ENCODE peak calls at places on chromosomes 11 and 22, in ten cellular contexts. One of them, this sample, is unnamed.

GRCh38 chr11:132020001-132020400 is 649.6 kb downstream of the NTM start:
- DNase-seq in activated T-helper 2 cell treated with anti-CD3 and anti-CD28 coated beads, Interferon-gamma antibody, Interleukin-2, Interleukin-4, amounts not matched to agents 10 μg/mL and 5 μg/mL and 100 μg/mL, durations not matched to agents 14 hours and 24 hours and 36 hours: no peak
- DNase-seq in T-helper 9 cell: no peak
- DNase-seq in HT1080: no peak
- DNase-seq in fibroblast of mammary gland: no peak
- DNase-seq in SK-N-SH: no peak
- DNase-seq in Ammon's horn: no peak
- DNase-seq in HCT116: no peak
- DNase-seq in brain microvascular endothelial cell: no peak
- DNase-seq in stimulated activated CD4-positive, alpha-beta T cell treated with anti-CD3 and anti-CD28 coated beads, Interleukin-12 subunit alpha, Interleukin-12 subunit beta, amount 100 ng/mL, for 48 hours: no peak
- DNase-seq in this sample: no peak

GRCh38 chr11:75554258-75555022 is 7.6 kb upstream of the SERPINH1 start:
- DNase-seq in activated T-helper 2 cell treated with anti-CD3 and anti-CD28 coated beads, Interferon-gamma antibody, Interleukin-2, Interleukin-4, amounts not matched to agents 10 μg/mL and 5 μg/mL and 100 μg/mL, durations not matched to agents 14 hours and 24 hours and 36 hours: no peak
- DNase-seq in HT1080: peak; percentile 97
- DNase-seq in brain microvascular endothelial cell: peak; percentile 99
- DNase-seq in T-helper 9 cell: no peak
- DNase-seq in fibroblast of mammary gland: peak; percentile 100
- DNase-seq in SK-N-SH: peak; percentile 96
- DNase-seq in Ammon's horn: peak; percentile 98
- DNase-seq in HCT116: no peak
- DNase-seq in stimulated activated CD4-positive, alpha-beta T cell treated with anti-CD3 and anti-CD28 coated beads, Interleukin-12 subunit alpha, Interleukin-12 subunit beta, amount 100 ng/mL, for 48 hours: no peak
- DNase-seq in this sample: no peak

GRCh38 chr11:15826826-15827225 is 529.5 kb downstream of the SOX6 start:
- DNase-seq in HCT116: peak; percentile 4
- DNase-seq in SK-N-SH: peak; percentile 63
- DNase-seq in activated T-helper 2 cell treated with anti-CD3 and anti-CD28 coated beads, Interferon-gamma antibody, Interleukin-2, Interleukin-4, amounts not matched to agents 10 μg/mL and 5 μg/mL and 100 μg/mL, durations not matched to agents 14 hours and 24 hours and 36 hours: no peak
- DNase-seq in fibroblast of mammary gland: peak; percentile 22
- DNase-seq in HT1080: peak; percentile 48
- DNase-seq in T-helper 9 cell: no peak
- DNase-seq in Ammon's horn: peak; percentile 34
- DNase-seq in brain microvascular endothelial cell: peak; percentile 17
- DNase-seq in stimulated activated CD4-positive, alpha-beta T cell treated with anti-CD3 and anti-CD28 coated beads, Interleukin-12 subunit alpha, Interleukin-12 subunit beta, amount 100 ng/mL, for 48 hours: no peak
- DNase-seq in this sample: no peak

GRCh38 chr11:9069256-9069655 is 22.1 kb downstream of the SCUBE2 start:
- DNase-seq in fibroblast of mammary gland: no peak
- DNase-seq in T-helper 9 cell: no peak
- DNase-seq in stimulated activated CD4-positive, alpha-beta T cell treated with anti-CD3 and anti-CD28 coated beads, Interleukin-12 subunit alpha, Interleukin-12 subunit beta, amount 100 ng/mL, for 48 hours: no peak
- DNase-seq in HT1080: no peak
- DNase-seq in Ammon's horn: no peak
- DNase-seq in HCT116: no peak
- DNase-seq in brain microvascular endothelial cell: no peak
- DNase-seq in SK-N-SH: no peak
- DNase-seq in activated T-helper 2 cell treated with anti-CD3 and anti-CD28 coated beads, Interferon-gamma antibody, Interleukin-2, Interleukin-4, amounts not matched to agents 10 μg/mL and 5 μg/mL and 100 μg/mL, durations not matched to agents 14 hours and 24 hours and 36 hours: no peak
- DNase-seq in this sample: no peak

GRCh38 chr11:126360049-126360446 is 4.6 kb downstream of the ST3GAL4 start:
- DNase-seq in SK-N-SH: no peak
- DNase-seq in HT1080: no peak
- DNase-seq in fibroblast of mammary gland: no peak
- DNase-seq in stimulated activated CD4-positive, alpha-beta T cell treated with anti-CD3 and anti-CD28 coated beads, Interleukin-12 subunit alpha, Interleukin-12 subunit beta, amount 100 ng/mL, for 48 hours: no peak
- DNase-seq in activated T-helper 2 cell treated with anti-CD3 and anti-CD28 coated beads, Interferon-gamma antibody, Interleukin-2, Interleukin-4, amounts not matched to agents 10 μg/mL and 5 μg/mL and 100 μg/mL, durations not matched to agents 14 hours and 24 hours and 36 hours: no peak
- DNase-seq in brain microvascular endothelial cell: no peak
- DNase-seq in HCT116: no peak
- DNase-seq in Ammon's horn: no peak
- DNase-seq in T-helper 9 cell: no peak
- DNase-seq in this sample: peak; percentile 15

GRCh38 chr11:102470257-102470656 is 17.7 kb upstream of the TMEM123 start:
- DNase-seq in T-helper 9 cell: peak; percentile 17
- DNase-seq in HT1080: no peak
- DNase-seq in brain microvascular endothelial cell: no peak
- DNase-seq in fibroblast of mammary gland: no peak
- DNase-seq in activated T-helper 2 cell treated with anti-CD3 and anti-CD28 coated beads, Interferon-gamma antibody, Interleukin-2, Interleukin-4, amounts not matched to agents 10 μg/mL and 5 μg/mL and 100 μg/mL, durations not matched to agents 14 hours and 24 hours and 36 hours: no peak
- DNase-seq in SK-N-SH: no peak
- DNase-seq in HCT116: no peak
- DNase-seq in stimulated activated CD4-positive, alpha-beta T cell treated with anti-CD3 and anti-CD28 coated beads, Interleukin-12 subunit alpha, Interleukin-12 subunit beta, amount 100 ng/mL, for 48 hours: no peak
- DNase-seq in Ammon's horn: no peak
- DNase-seq in this sample: no peak

GRCh38 chr11:18394928-18395734 is 768 bp downstream of the LDHA start:
- DNase-seq in brain microvascular endothelial cell: peak; percentile 7
- DNase-seq in HT1080: no peak
- DNase-seq in Ammon's horn: peak; percentile 42
- DNase-seq in stimulated activated CD4-positive, alpha-beta T cell treated with anti-CD3 and anti-CD28 coated beads, Interleukin-12 subunit alpha, Interleukin-12 subunit beta, amount 100 ng/mL, for 48 hours: no peak
- DNase-seq in T-helper 9 cell: no peak
- DNase-seq in SK-N-SH: peak; percentile 30
- DNase-seq in activated T-helper 2 cell treated with anti-CD3 and anti-CD28 coated beads, Interferon-gamma antibody, Interleukin-2, Interleukin-4, amounts not matched to agents 10 μg/mL and 5 μg/mL and 100 μg/mL, durations not matched to agents 14 hours and 24 hours and 36 hours: no peak
- DNase-seq in HCT116: no peak
- DNase-seq in fibroblast of mammary gland: no peak
- DNase-seq in this sample: no peak

GRCh38 chr11:85854212-85854556 is 999 bp upstream of the CCDC83 start:
- DNase-seq in T-helper 9 cell: no peak
- DNase-seq in Ammon's horn: no peak
- DNase-seq in stimulated activated CD4-positive, alpha-beta T cell treated with anti-CD3 and anti-CD28 coated beads, Interleukin-12 subunit alpha, Interleukin-12 subunit beta, amount 100 ng/mL, for 48 hours: no peak
- DNase-seq in fibroblast of mammary gland: no peak
- DNase-seq in HCT116: no peak
- DNase-seq in brain microvascular endothelial cell: no peak
- DNase-seq in HT1080: no peak
- DNase-seq in activated T-helper 2 cell treated with anti-CD3 and anti-CD28 coated beads, Interferon-gamma antibody, Interleukin-2, Interleukin-4, amounts not matched to agents 10 μg/mL and 5 μg/mL and 100 μg/mL, durations not matched to agents 14 hours and 24 hours and 36 hours: no peak
- DNase-seq in SK-N-SH: no peak
- DNase-seq in this sample: no peak

GRCh38 chr11:119405986-119406385 is 17.0 kb downstream of the THY1 start:
- DNase-seq in activated T-helper 2 cell treated with anti-CD3 and anti-CD28 coated beads, Interferon-gamma antibody, Interleukin-2, Interleukin-4, amounts not matched to agents 10 μg/mL and 5 μg/mL and 100 μg/mL, durations not matched to agents 14 hours and 24 hours and 36 hours: no peak
- DNase-seq in brain microvascular endothelial cell: no peak
- DNase-seq in HT1080: no peak
- DNase-seq in Ammon's horn: no peak
- DNase-seq in stimulated activated CD4-positive, alpha-beta T cell treated with anti-CD3 and anti-CD28 coated beads, Interleukin-12 subunit alpha, Interleukin-12 subunit beta, amount 100 ng/mL, for 48 hours: no peak
- DNase-seq in SK-N-SH: no peak
- DNase-seq in fibroblast of mammary gland: peak; percentile 47
- DNase-seq in HCT116: no peak
- DNase-seq in T-helper 9 cell: no peak
- DNase-seq in this sample: no peak

GRCh38 chr11:17063171-17064002 is 14.1 kb downstream of the RPS13 start:
- DNase-seq in Ammon's horn: peak; percentile 61
- DNase-seq in brain microvascular endothelial cell: peak; percentile 50
- DNase-seq in T-helper 9 cell: peak; percentile 24
- DNase-seq in activated T-helper 2 cell treated with anti-CD3 and anti-CD28 coated beads, Interferon-gamma antibody, Interleukin-2, Interleukin-4, amounts not matched to agents 10 μg/mL and 5 μg/mL and 100 μg/mL, durations not matched to agents 14 hours and 24 hours and 36 hours: no peak
- DNase-seq in fibroblast of mammary gland: peak; percentile 50
- DNase-seq in stimulated activated CD4-positive, alpha-beta T cell treated with anti-CD3 and anti-CD28 coated beads, Interleukin-12 subunit alpha, Interleukin-12 subunit beta, amount 100 ng/mL, for 48 hours: peak; percentile 38
- DNase-seq in SK-N-SH: peak; percentile 79
- DNase-seq in HT1080: peak; percentile 36
- DNase-seq in HCT116: peak; percentile 42
- DNase-seq in this sample: peak; percentile 49

GRCh38 chr22:21446827-21447690 is 20.1 kb upstream of the TMEM191C start:
- DNase-seq in stimulated activated CD4-positive, alpha-beta T cell treated with anti-CD3 and anti-CD28 coated beads, Interleukin-12 subunit alpha, Interleukin-12 subunit beta, amount 100 ng/mL, for 48 hours: no peak
- DNase-seq in SK-N-SH: no peak
- DNase-seq in fibroblast of mammary gland: no peak
- DNase-seq in Ammon's horn: no peak
- DNase-seq in HT1080: no peak
- DNase-seq in T-helper 9 cell: no peak
- DNase-seq in brain microvascular endothelial cell: no peak
- DNase-seq in HCT116: no peak
- DNase-seq in activated T-helper 2 cell treated with anti-CD3 and anti-CD28 coated beads, Interferon-gamma antibody, Interleukin-2, Interleukin-4, amounts not matched to agents 10 μg/mL and 5 μg/mL and 100 μg/mL, durations not matched to agents 14 hours and 24 hours and 36 hours: no peak
- DNase-seq in this sample: no peak

GRCh38 chr11:91802475-91802874 is 422.1 kb upstream of the FAT3 start:
- DNase-seq in T-helper 9 cell: no peak
- DNase-seq in HCT116: no peak
- DNase-seq in fibroblast of mammary gland: no peak
- DNase-seq in SK-N-SH: no peak
- DNase-seq in brain microvascular endothelial cell: no peak
- DNase-seq in Ammon's horn: no peak
- DNase-seq in stimulated activated CD4-positive, alpha-beta T cell treated with anti-CD3 and anti-CD28 coated beads, Interleukin-12 subunit alpha, Interleukin-12 subunit beta, amount 100 ng/mL, for 48 hours: no peak
- DNase-seq in HT1080: no peak
- DNase-seq in activated T-helper 2 cell treated with anti-CD3 and anti-CD28 coated beads, Interferon-gamma antibody, Interleukin-2, Interleukin-4, amounts not matched to agents 10 μg/mL and 5 μg/mL and 100 μg/mL, durations not matched to agents 14 hours and 24 hours and 36 hours: no peak
- DNase-seq in this sample: no peak

GRCh38 chr11:2651054-2651617 is 48.7 kb downstream of the KCNQ1OT1 start:
- DNase-seq in fibroblast of mammary gland: no peak
- DNase-seq in SK-N-SH: peak; percentile 1
- DNase-seq in T-helper 9 cell: no peak
- DNase-seq in Ammon's horn: no peak
- DNase-seq in HT1080: no peak
- DNase-seq in HCT116: no peak
- DNase-seq in activated T-helper 2 cell treated with anti-CD3 and anti-CD28 coated beads, Interferon-gamma antibody, Interleukin-2, Interleukin-4, amounts not matched to agents 10 μg/mL and 5 μg/mL and 100 μg/mL, durations not matched to agents 14 hours and 24 hours and 36 hours: no peak
- DNase-seq in brain microvascular endothelial cell: no peak
- DNase-seq in stimulated activated CD4-positive, alpha-beta T cell treated with anti-CD3 and anti-CD28 coated beads, Interleukin-12 subunit alpha, Interleukin-12 subunit beta, amount 100 ng/mL, for 48 hours: no peak
- DNase-seq in this sample: no peak

GRCh38 chr11:2530855-2531200 is 86.0 kb downstream of the KCNQ1 start:
- DNase-seq in Ammon's horn: no peak
- DNase-seq in HT1080: no peak
- DNase-seq in SK-N-SH: no peak
- DNase-seq in T-helper 9 cell: no peak
- DNase-seq in activated T-helper 2 cell treated with anti-CD3 and anti-CD28 coated beads, Interferon-gamma antibody, Interleukin-2, Interleukin-4, amounts not matched to agents 10 μg/mL and 5 μg/mL and 100 μg/mL, durations not matched to agents 14 hours and 24 hours and 36 hours: no peak
- DNase-seq in stimulated activated CD4-positive, alpha-beta T cell treated with anti-CD3 and anti-CD28 coated beads, Interleukin-12 subunit alpha, Interleukin-12 subunit beta, amount 100 ng/mL, for 48 hours: no peak
- DNase-seq in HCT116: no peak
- DNase-seq in brain microvascular endothelial cell: no peak
- DNase-seq in fibroblast of mammary gland: no peak
- DNase-seq in this sample: no peak

GRCh38 chr11:27401280-27401679 is 38.3 kb upstream of the CCDC34 start:
- DNase-seq in brain microvascular endothelial cell: no peak
- DNase-seq in stimulated activated CD4-positive, alpha-beta T cell treated with anti-CD3 and anti-CD28 coated beads, Interleukin-12 subunit alpha, Interleukin-12 subunit beta, amount 100 ng/mL, for 48 hours: no peak
- DNase-seq in activated T-helper 2 cell treated with anti-CD3 and anti-CD28 coated beads, Interferon-gamma antibody, Interleukin-2, Interleukin-4, amounts not matched to agents 10 μg/mL and 5 μg/mL and 100 μg/mL, durations not matched to agents 14 hours and 24 hours and 36 hours: no peak
- DNase-seq in SK-N-SH: no peak
- DNase-seq in HCT116: no peak
- DNase-seq in HT1080: no peak
- DNase-seq in Ammon's horn: no peak
- DNase-seq in T-helper 9 cell: no peak
- DNase-seq in fibroblast of mammary gland: no peak
- DNase-seq in this sample: no peak

GRCh38 chr11:76823481-76824028 is 37.2 kb upstream of the ACER3 start:
- DNase-seq in SK-N-SH: no peak
- DNase-seq in stimulated activated CD4-positive, alpha-beta T cell treated with anti-CD3 and anti-CD28 coated beads, Interleukin-12 subunit alpha, Interleukin-12 subunit beta, amount 100 ng/mL, for 48 hours: no peak
- DNase-seq in brain microvascular endothelial cell: peak; percentile 63
- DNase-seq in HCT116: peak; percentile 88
- DNase-seq in fibroblast of mammary gland: peak; percentile 79
- DNase-seq in activated T-helper 2 cell treated with anti-CD3 and anti-CD28 coated beads, Interferon-gamma antibody, Interleukin-2, Interleukin-4, amounts not matched to agents 10 μg/mL and 5 μg/mL and 100 μg/mL, durations not matched to agents 14 hours and 24 hours and 36 hours: no peak
- DNase-seq in HT1080: peak; percentile 97
- DNase-seq in Ammon's horn: no peak
- DNase-seq in T-helper 9 cell: no peak
- DNase-seq in this sample: no peak

GRCh38 chr11:67406969-67407699 is 3.3 kb downstream of the TBC1D10C start:
- DNase-seq in stimulated activated CD4-positive, alpha-beta T cell treated with anti-CD3 and anti-CD28 coated beads, Interleukin-12 subunit alpha, Interleukin-12 subunit beta, amount 100 ng/mL, for 48 hours: no peak
- DNase-seq in SK-N-SH: peak; percentile 36
- DNase-seq in activated T-helper 2 cell treated with anti-CD3 and anti-CD28 coated beads, Interferon-gamma antibody, Interleukin-2, Interleukin-4, amounts not matched to agents 10 μg/mL and 5 μg/mL and 100 μg/mL, durations not matched to agents 14 hours and 24 hours and 36 hours: no peak
- DNase-seq in HT1080: no peak
- DNase-seq in HCT116: no peak
- DNase-seq in Ammon's horn: peak; percentile 78
- DNase-seq in brain microvascular endothelial cell: no peak
- DNase-seq in T-helper 9 cell: no peak
- DNase-seq in fibroblast of mammary gland: no peak
- DNase-seq in this sample: no peak

GRCh38 chr11:64719406-64719805 is 3.6 kb downstream of the NRXN2 start:
- DNase-seq in HT1080: no peak
- DNase-seq in HCT116: no peak
- DNase-seq in SK-N-SH: no peak
- DNase-seq in T-helper 9 cell: no peak
- DNase-seq in Ammon's horn: no peak
- DNase-seq in activated T-helper 2 cell treated with anti-CD3 and anti-CD28 coated beads, Interferon-gamma antibody, Interleukin-2, Interleukin-4, amounts not matched to agents 10 μg/mL and 5 μg/mL and 100 μg/mL, durations not matched to agents 14 hours and 24 hours and 36 hours: no peak
- DNase-seq in fibroblast of mammary gland: no peak
- DNase-seq in brain microvascular endothelial cell: no peak
- DNase-seq in stimulated activated CD4-positive, alpha-beta T cell treated with anti-CD3 and anti-CD28 coated beads, Interleukin-12 subunit alpha, Interleukin-12 subunit beta, amount 100 ng/mL, for 48 hours: no peak
- DNase-seq in this sample: no peak

GRCh38 chr11:104057908-104058307 is 21.5 kb downstream of the DDI1 start:
- DNase-seq in SK-N-SH: no peak
- DNase-seq in stimulated activated CD4-positive, alpha-beta T cell treated with anti-CD3 and anti-CD28 coated beads, Interleukin-12 subunit alpha, Interleukin-12 subunit beta, amount 100 ng/mL, for 48 hours: no peak
- DNase-seq in HT1080: no peak
- DNase-seq in brain microvascular endothelial cell: no peak
- DNase-seq in fibroblast of mammary gland: no peak
- DNase-seq in T-helper 9 cell: no peak
- DNase-seq in HCT116: no peak
- DNase-seq in activated T-helper 2 cell treated with anti-CD3 and anti-CD28 coated beads, Interferon-gamma antibody, Interleukin-2, Interleukin-4, amounts not matched to agents 10 μg/mL and 5 μg/mL and 100 μg/mL, durations not matched to agents 14 hours and 24 hours and 36 hours: no peak
- DNase-seq in Ammon's horn: no peak
- DNase-seq in this sample: no peak

GRCh38 chr11:38952698-38953097 is 2354.7 kb upstream of the RAG2 start:
- DNase-seq in fibroblast of mammary gland: no peak
- DNase-seq in T-helper 9 cell: no peak
- DNase-seq in SK-N-SH: no peak
- DNase-seq in Ammon's horn: no peak
- DNase-seq in HT1080: no peak
- DNase-seq in activated T-helper 2 cell treated with anti-CD3 and anti-CD28 coated beads, Interferon-gamma antibody, Interleukin-2, Interleukin-4, amounts not matched to agents 10 μg/mL and 5 μg/mL and 100 μg/mL, durations not matched to agents 14 hours and 24 hours and 36 hours: no peak
- DNase-seq in HCT116: no peak
- DNase-seq in brain microvascular endothelial cell: no peak
- DNase-seq in stimulated activated CD4-positive, alpha-beta T cell treated with anti-CD3 and anti-CD28 coated beads, Interleukin-12 subunit alpha, Interleukin-12 subunit beta, amount 100 ng/mL, for 48 hours: no peak
- DNase-seq in this sample: no peak

GRCh38 chr22:39601180-39601535 is 30.6 kb downstream of the CACNA1I start:
- DNase-seq in fibroblast of mammary gland: no peak
- DNase-seq in SK-N-SH: no peak
- DNase-seq in brain microvascular endothelial cell: no peak
- DNase-seq in HCT116: no peak
- DNase-seq in activated T-helper 2 cell treated with anti-CD3 and anti-CD28 coated beads, Interferon-gamma antibody, Interleukin-2, Interleukin-4, amounts not matched to agents 10 μg/mL and 5 μg/mL and 100 μg/mL, durations not matched to agents 14 hours and 24 hours and 36 hours: no peak
- DNase-seq in HT1080: no peak
- DNase-seq in stimulated activated CD4-positive, alpha-beta T cell treated with anti-CD3 and anti-CD28 coated beads, Interleukin-12 subunit alpha, Interleukin-12 subunit beta, amount 100 ng/mL, for 48 hours: no peak
- DNase-seq in Ammon's horn: no peak
- DNase-seq in T-helper 9 cell: no peak
- DNase-seq in this sample: no peak

GRCh38 chr11:6588018-6588417 is 15.4 kb downstream of the RRP8 start:
- DNase-seq in HCT116: no peak
- DNase-seq in T-helper 9 cell: no peak
- DNase-seq in brain microvascular endothelial cell: no peak
- DNase-seq in SK-N-SH: no peak
- DNase-seq in Ammon's horn: no peak
- DNase-seq in fibroblast of mammary gland: no peak
- DNase-seq in activated T-helper 2 cell treated with anti-CD3 and anti-CD28 coated beads, Interferon-gamma antibody, Interleukin-2, Interleukin-4, amounts not matched to agents 10 μg/mL and 5 μg/mL and 100 μg/mL, durations not matched to agents 14 hours and 24 hours and 36 hours: no peak
- DNase-seq in HT1080: no peak
- DNase-seq in stimulated activated CD4-positive, alpha-beta T cell treated with anti-CD3 and anti-CD28 coated beads, Interleukin-12 subunit alpha, Interleukin-12 subunit beta, amount 100 ng/mL, for 48 hours: no peak
- DNase-seq in this sample: no peak

GRCh38 chr11:16412525-16413194 is 56.3 kb upstream of the SOX6 start:
- DNase-seq in fibroblast of mammary gland: no peak
- DNase-seq in SK-N-SH: no peak
- DNase-seq in Ammon's horn: no peak
- DNase-seq in brain microvascular endothelial cell: no peak
- DNase-seq in HCT116: no peak
- DNase-seq in HT1080: peak; percentile 3
- DNase-seq in activated T-helper 2 cell treated with anti-CD3 and anti-CD28 coated beads, Interferon-gamma antibody, Interleukin-2, Interleukin-4, amounts not matched to agents 10 μg/mL and 5 μg/mL and 100 μg/mL, durations not matched to agents 14 hours and 24 hours and 36 hours: no peak
- DNase-seq in T-helper 9 cell: no peak
- DNase-seq in stimulated activated CD4-positive, alpha-beta T cell treated with anti-CD3 and anti-CD28 coated beads, Interleukin-12 subunit alpha, Interleukin-12 subunit beta, amount 100 ng/mL, for 48 hours: no peak
- DNase-seq in this sample: no peak